ENCODE peak calls at places on chromosomes 6 and 20, in four cellular contexts. G is K562, B is GM12878, M is HL-60. I is an unnamed sample.

GRCh38 chr20:50527068-50527605 is 17.0 kb downstream of the PTPN1 start:
- DNase-seq in G (no peak), B (no peak), M (no peak), I (no peak)

GRCh38 chr20:23205656-23206055 is 119.5 kb upstream of the CD93 start:
- DNase-seq in G (no peak), B (no peak), M (no peak), I (no peak)

GRCh38 chr6:44738652-44739141 is 351.2 kb downstream of the CDC5L start:
- DNase-seq in G (no peak), B (peak), M (no peak), I (no peak)

GRCh38 chr6:134422426-134423231 is 104.7 kb upstream of the SGK1 start:
- DNase-seq in G (no peak), B (no peak), M (no peak), I (no peak)

GRCh38 chr20:4545526-4545925 is 176.2 kb upstream of the PRND start:
- DNase-seq in G (no peak), B (no peak), M (no peak), I (no peak)

GRCh38 chr6:72624557-72625160 is 2.8 kb downstream of the KCNQ5 start:
- DNase-seq in G (peak), B (peak), M (no peak), I (no peak)

GRCh38 chr20:57476641-57477461 is 48.1 kb downstream of the CTCFL start:
- DNase-seq in G (no peak), B (no peak), M (no peak), I (no peak)

GRCh38 chr6:1636971-1637871 is 27.5 kb downstream of the FOXC1 start:
- DNase-seq in G (no peak), B (no peak), M (no peak), I (no peak)

GRCh38 chr6:77457720-77458349 is 5.5 kb downstream of the HTR1B start:
- DNase-seq in G (peak), B (no peak), M (no peak), I (no peak)

GRCh38 chr6:11848852-11849731 is 70.5 kb upstream of the ADTRP start:
- DNase-seq in G (no peak), B (no peak), M (no peak), I (no peak)

GRCh38 chr6:152232494-152233151 is 404.5 kb downstream of the SYNE1 start:
- DNase-seq in G (peak), B (no peak), M (no peak), I (no peak)

GRCh38 chr20:17525650-17526049 is 5.5 kb downstream of the BFSP1 start:
- DNase-seq in G (peak), B (no peak), M (no peak), I (no peak)

GRCh38 chr20:17622086-17622850 is 52.4 kb downstream of the DSTN start:
- DNase-seq in G (no peak), B (no peak), M (no peak), I (peak)

GRCh38 chr6:4253604-4254211 is 118.3 kb upstream of the ECI2 start:
- DNase-seq in G (no peak), B (no peak), M (no peak), I (no peak)

GRCh38 chr20:32727663-32728062 is 15.6 kb downstream of the COMMD7 start:
- DNase-seq in G (peak), B (no peak), M (no peak), I (no peak)

GRCh38 chr6:145669627-145670034 is 65.7 kb downstream of the EPM2A start:
- DNase-seq in G (no peak), B (no peak), M (no peak), I (no peak)

GRCh38 chr6:143513410-143513809 is 1.9 kb upstream of the FUCA2 start:
- DNase-seq in G (peak), B (no peak), M (no peak), I (no peak)

GRCh38 chr6:10413850-10414765 is 766 bp downstream of the TFAP2A start:
- DNase-seq in G (peak), B (no peak), M (no peak), I (no peak)

GRCh38 chr6:105080279-105080678 is 99.5 kb downstream of the POPDC3 start:
- DNase-seq in G (no peak), B (no peak), M (peak), I (no peak)

GRCh38 chr20:23349338-23350006 is 1.1 kb upstream of the NXT1 start:
- DNase-seq in G (peak), B (no peak), M (no peak), I (no peak)

GRCh38 chr6:90350689-90351554 is 54.3 kb upstream of the BACH2 start:
- DNase-seq in G (no peak), B (no peak), M (peak), I (no peak)

GRCh38 chr6:33126101-33126714 is 50.4 kb downstream of the HLA-DPB1 start:
- DNase-seq in G (peak), B (no peak), M (no peak), I (no peak)

GRCh38 chr20:9978395-9979004 is 56.3 kb upstream of the ANKEF1 start:
- DNase-seq in G (peak), B (peak), M (peak), I (peak)

GRCh38 chr6:161836643-161837448 is 563.0 kb upstream of the AGPAT4 start:
- DNase-seq in G (no peak), B (no peak), M (no peak), I (no peak)

GRCh38 chr6:112338310-112338709 is 8.8 kb upstream of the RFPL4B start:
- DNase-seq in G (no peak), B (no peak), M (no peak), I (no peak)

GRCh38 chr6:17816921-17817611 is 110.3 kb upstream of the NUP153 start:
- DNase-seq in G (no peak), B (no peak), M (no peak), I (no peak)

GRCh38 chr6:28838289-28838633 is 85.5 kb downstream of the TRIM27 start:
- DNase-seq in G (peak), B (peak), M (peak), I (no peak)

GRCh38 chr6:118744261-118744941 is 93.0 kb upstream of the CEP85L start:
- DNase-seq in G (no peak), B (no peak), M (no peak), I (no peak)

GRCh38 chr6:30613251-30614043 is 3.6 kb downstream of the PPP1R10 start:
- DNase-seq in G (no peak), B (no peak), M (no peak), I (no peak)

GRCh38 chr20:47502801-47503239 is 1.1 kb downstream of the NCOA3 start:
- DNase-seq in G (no peak), B (no peak), M (peak), I (no peak)

GRCh38 chr6:81465859-81466258 is 286.6 kb downstream of the TENT5A start:
- DNase-seq in G (no peak), B (no peak), M (no peak), I (no peak)

GRCh38 chr20:61426361-61426760 is 174.3 kb downstream of the CDH4 start:
- DNase-seq in G (no peak), B (no peak), M (no peak), I (no peak)

GRCh38 chr20:60254901-60255411 is 296.7 kb downstream of the CDH26 start:
- DNase-seq in G (no peak), B (no peak), M (no peak), I (no peak)

GRCh38 chr20:17556842-17557674 is 12.8 kb upstream of the DSTN start:
- DNase-seq in G (no peak), B (no peak), M (no peak), I (no peak)

GRCh38 chr6:79261666-79262065 is 27.2 kb upstream of the HMGN3 start:
- DNase-seq in G (no peak), B (no peak), M (no peak), I (no peak)

DNA sequence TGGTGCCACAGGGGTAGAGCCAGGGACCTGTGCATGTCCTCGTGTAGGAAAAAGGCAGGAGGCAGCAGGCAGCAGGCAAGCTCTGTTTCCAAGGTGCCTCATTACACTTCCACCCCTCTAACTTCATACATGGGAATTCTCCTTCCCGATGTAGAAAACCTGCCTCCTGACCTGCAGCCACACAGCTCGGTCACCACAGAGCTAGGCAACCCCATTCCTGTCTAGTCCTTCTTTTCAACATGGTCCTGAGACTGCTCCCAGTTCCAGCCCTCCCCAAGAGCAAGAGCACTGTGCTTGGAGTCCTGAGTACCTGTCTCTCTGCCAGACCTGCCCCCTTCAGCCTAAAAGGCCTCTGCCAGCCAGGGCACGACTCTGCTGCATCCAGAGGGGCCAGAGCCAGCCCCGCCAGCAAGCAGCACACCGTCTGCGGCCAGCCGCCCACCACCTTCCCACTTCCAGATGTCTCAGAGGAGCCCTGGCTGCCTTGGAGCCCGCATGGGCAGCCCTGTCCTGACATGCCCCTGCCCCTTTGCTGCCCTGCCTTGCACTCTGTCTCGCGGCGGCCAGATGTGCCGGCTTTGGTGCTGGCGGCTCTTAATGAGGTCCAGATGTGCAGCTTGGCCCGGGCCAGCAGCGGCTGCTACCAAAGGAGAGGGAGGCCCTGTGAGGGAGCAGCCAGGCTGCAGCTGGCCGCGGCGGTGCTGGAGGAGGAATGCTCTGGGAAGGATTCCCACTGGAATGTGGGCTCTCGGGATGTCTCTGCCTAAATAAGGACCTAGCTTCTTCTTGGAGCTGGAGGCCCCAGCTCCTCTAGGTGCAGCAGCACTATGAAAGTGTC is 72.2 kb downstream of the FGD2 start:
- DNase-seq in G (no peak), B (no peak), M (no peak), I (no peak)
- TF ChIP-seq POLR2AphosphoS5 in G (no peak), B (no peak), M (no peak), I (no peak)

DNA sequence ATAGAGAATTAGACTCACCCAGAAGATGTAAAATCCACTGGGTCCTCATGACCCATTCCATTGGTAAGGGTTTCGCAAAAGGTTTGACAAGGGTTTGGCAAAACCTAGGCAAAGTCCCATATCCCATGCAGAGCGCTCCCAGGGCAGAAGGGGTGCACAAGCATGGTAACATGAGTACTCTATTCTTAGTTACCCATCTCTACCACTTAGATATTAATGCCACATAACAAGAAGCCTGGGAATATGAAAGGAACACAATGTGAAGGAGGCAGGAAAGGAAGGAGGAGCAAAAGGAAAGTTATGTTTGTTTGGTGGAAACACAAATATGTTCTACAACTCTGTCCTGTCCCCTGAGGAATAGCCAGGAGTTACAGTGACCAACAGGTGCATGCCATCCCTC is 163.1 kb downstream of the FAXC start:
- DNase-seq in G (no peak), B (no peak), M (no peak), I (no peak)
- TF ChIP-seq SPI1 in G (no peak), B (no peak), M (no peak), I (no peak)

GRCh38 chr6:35016417-35017221 is 124.5 kb downstream of the TCP11 start:
- DNase-seq in G (no peak), B (no peak), M (no peak), I (no peak)
- TF ChIP-seq POLR2AphosphoS5 in G (no peak), B (no peak), M (no peak), I (no peak)

GRCh38 chr6:84220809-84221409 is 6.5 kb downstream of the CEP162 start:
- DNase-seq in G (peak), B (no peak), M (no peak), I (no peak)
- TF ChIP-seq SPI1 in G (no peak), B (no peak), M (no peak), I (no peak)

GRCh38 chr6:154196333-154196732 is 157.3 kb downstream of the OPRM1 start:
- DNase-seq in G (no peak), B (no peak), M (no peak), I (no peak)
- TF ChIP-seq POLR2AphosphoS5 in G (no peak), B (no peak), M (no peak), I (no peak)

DNA sequence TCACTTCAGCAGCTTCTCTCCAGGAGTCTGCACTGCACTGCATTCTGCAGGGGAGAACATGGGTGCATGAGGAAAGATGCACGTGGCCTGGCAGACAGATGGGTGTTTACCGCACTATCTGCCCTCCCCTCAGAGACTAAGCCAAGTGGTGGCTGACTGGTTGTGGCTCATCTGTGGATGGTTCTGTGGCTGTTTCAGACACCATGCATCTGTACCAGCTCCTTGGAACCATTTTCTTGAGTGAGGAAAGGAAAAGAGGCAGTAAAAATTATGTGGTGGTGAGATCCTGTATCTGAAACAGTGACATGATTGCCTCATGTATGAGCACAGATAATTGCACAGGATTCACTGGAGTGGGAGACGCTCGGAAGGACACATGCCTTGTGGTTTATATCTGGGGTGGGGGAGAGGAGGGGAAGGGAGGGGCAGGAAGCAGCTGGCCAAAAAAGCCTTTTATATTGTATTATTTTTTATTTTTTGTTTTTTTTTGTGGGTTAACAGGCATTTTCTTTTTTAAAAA is 161.7 kb downstream of the ERMARD start:
- DNase-seq in G (no peak), B (no peak), M (peak), I (no peak)
- TF ChIP-seq SPI1 in G (no peak), B (no peak), M (no peak), I (no peak)

GRCh38 chr6:136643850-136644596 is 93.8 kb upstream of the MAP7 start:
- DNase-seq in G (peak), B (peak), M (peak), I (peak)
- TF ChIP-seq POLR2AphosphoS5 in G (no peak), B (peak), M (no peak), I (no peak)